ENCODE peak calls at places on chromosomes 16 and 17, in seven cellular contexts. One of them, this sample, is unnamed.

GRCh38 chr17:67293251-67294203 is 48.5 kb upstream of the HELZ start:
- DNase-seq in PC-3: peak
- DNase-seq in AG09309: no peak
- DNase-seq in AG04450: no peak
- DNase-seq in prostate gland: peak
- DNase-seq in NCI-H2227 treated with DMSO at 0.1 percent for 48 hours: no peak
- DNase-seq in activated T-helper 1 cell treated with anti-CD3 and anti-CD28 coated beads, Interleukin-2, amount 50 U/mL, for 16 hours: peak
- DNase-seq in this sample: peak

GRCh38 chr17:17054636-17055035 is 12.4 kb downstream of the MPRIP start:
- DNase-seq in activated T-helper 1 cell treated with anti-CD3 and anti-CD28 coated beads, Interleukin-2, amount 50 U/mL, for 16 hours: no peak
- DNase-seq in AG09309: no peak
- DNase-seq in AG04450: no peak
- DNase-seq in NCI-H2227 treated with DMSO at 0.1 percent for 48 hours: no peak
- DNase-seq in PC-3: no peak
- DNase-seq in prostate gland: no peak
- DNase-seq in this sample: peak

GRCh38 chr17:76034433-76035185 is 7.5 kb upstream of the EVPL start:
- DNase-seq in AG04450: no peak
- DNase-seq in NCI-H2227 treated with DMSO at 0.1 percent for 48 hours: no peak
- DNase-seq in AG09309: no peak
- DNase-seq in activated T-helper 1 cell treated with anti-CD3 and anti-CD28 coated beads, Interleukin-2, amount 50 U/mL, for 16 hours: no peak
- DNase-seq in PC-3: no peak
- DNase-seq in prostate gland: no peak
- DNase-seq in this sample: no peak

GRCh38 chr16:66928702-66929388 is 3.5 kb upstream of the RRAD start:
- DNase-seq in AG04450: no peak
- DNase-seq in AG09309: no peak
- DNase-seq in prostate gland: no peak
- DNase-seq in activated T-helper 1 cell treated with anti-CD3 and anti-CD28 coated beads, Interleukin-2, amount 50 U/mL, for 16 hours: no peak
- DNase-seq in PC-3: no peak
- DNase-seq in NCI-H2227 treated with DMSO at 0.1 percent for 48 hours: no peak
- DNase-seq in this sample: no peak

GRCh38 chr17:17877548-17878358 is 41.0 kb upstream of the SREBF1 start:
- DNase-seq in PC-3: no peak
- DNase-seq in activated T-helper 1 cell treated with anti-CD3 and anti-CD28 coated beads, Interleukin-2, amount 50 U/mL, for 16 hours: no peak
- DNase-seq in AG09309: peak
- DNase-seq in prostate gland: peak
- DNase-seq in NCI-H2227 treated with DMSO at 0.1 percent for 48 hours: peak
- DNase-seq in AG04450: peak
- DNase-seq in this sample: peak

GRCh38 chr16:50006954-50007353 is 18.1 kb upstream of the CNEP1R1 start:
- DNase-seq in NCI-H2227 treated with DMSO at 0.1 percent for 48 hours: no peak
- DNase-seq in AG04450: no peak
- DNase-seq in activated T-helper 1 cell treated with anti-CD3 and anti-CD28 coated beads, Interleukin-2, amount 50 U/mL, for 16 hours: no peak
- DNase-seq in AG09309: no peak
- DNase-seq in PC-3: no peak
- DNase-seq in prostate gland: no peak
- DNase-seq in this sample: no peak

GRCh38 chr16:21167929-21168602 is 9.6 kb downstream of the LDAF1 start:
- DNase-seq in prostate gland: no peak
- DNase-seq in NCI-H2227 treated with DMSO at 0.1 percent for 48 hours: no peak
- DNase-seq in AG09309: no peak
- DNase-seq in PC-3: no peak
- DNase-seq in AG04450: no peak
- DNase-seq in activated T-helper 1 cell treated with anti-CD3 and anti-CD28 coated beads, Interleukin-2, amount 50 U/mL, for 16 hours: no peak
- DNase-seq in this sample: no peak

GRCh38 chr16:81181013-81181720 is 57.3 kb upstream of the BCO1 start:
- DNase-seq in NCI-H2227 treated with DMSO at 0.1 percent for 48 hours: no peak
- DNase-seq in prostate gland: peak
- DNase-seq in activated T-helper 1 cell treated with anti-CD3 and anti-CD28 coated beads, Interleukin-2, amount 50 U/mL, for 16 hours: no peak
- DNase-seq in PC-3: peak
- DNase-seq in AG04450: peak
- DNase-seq in AG09309: peak
- DNase-seq in this sample: peak

GRCh38 chr17:55264273-55264639 is 504 bp upstream of the HLF start:
- DNase-seq in PC-3: no peak
- DNase-seq in prostate gland: no peak
- DNase-seq in activated T-helper 1 cell treated with anti-CD3 and anti-CD28 coated beads, Interleukin-2, amount 50 U/mL, for 16 hours: no peak
- DNase-seq in NCI-H2227 treated with DMSO at 0.1 percent for 48 hours: no peak
- DNase-seq in AG09309: no peak
- DNase-seq in AG04450: no peak
- DNase-seq in this sample: no peak

GRCh38 chr17:28725166-28725659 is 820 bp downstream of the TLCD1 start:
- DNase-seq in PC-3: peak
- DNase-seq in AG04450: no peak
- DNase-seq in prostate gland: no peak
- DNase-seq in activated T-helper 1 cell treated with anti-CD3 and anti-CD28 coated beads, Interleukin-2, amount 50 U/mL, for 16 hours: no peak
- DNase-seq in NCI-H2227 treated with DMSO at 0.1 percent for 48 hours: peak
- DNase-seq in AG09309: no peak
- DNase-seq in this sample: no peak

GRCh38 chr16:81410643-81411235 is 33.9 kb upstream of the CMIP start:
- DNase-seq in PC-3: no peak
- DNase-seq in AG09309: no peak
- DNase-seq in NCI-H2227 treated with DMSO at 0.1 percent for 48 hours: no peak
- DNase-seq in prostate gland: no peak
- DNase-seq in activated T-helper 1 cell treated with anti-CD3 and anti-CD28 coated beads, Interleukin-2, amount 50 U/mL, for 16 hours: no peak
- DNase-seq in AG04450: no peak
- DNase-seq in this sample: no peak

GRCh38 chr17:63571632-63572310 is 21.5 kb downstream of the DCAF7 start:
- DNase-seq in NCI-H2227 treated with DMSO at 0.1 percent for 48 hours: no peak
- DNase-seq in prostate gland: no peak
- DNase-seq in AG04450: peak
- DNase-seq in AG09309: peak
- DNase-seq in activated T-helper 1 cell treated with anti-CD3 and anti-CD28 coated beads, Interleukin-2, amount 50 U/mL, for 16 hours: no peak
- DNase-seq in PC-3: peak
- DNase-seq in this sample: no peak

GRCh38 chr17:58375811-58376210 is 23.8 kb upstream of the SUPT4H1 start:
- DNase-seq in activated T-helper 1 cell treated with anti-CD3 and anti-CD28 coated beads, Interleukin-2, amount 50 U/mL, for 16 hours: no peak
- DNase-seq in AG09309: no peak
- DNase-seq in AG04450: no peak
- DNase-seq in NCI-H2227 treated with DMSO at 0.1 percent for 48 hours: no peak
- DNase-seq in prostate gland: no peak
- DNase-seq in PC-3: no peak
- DNase-seq in this sample: no peak

GRCh38 chr16:9092963-9093477 is 1.6 kb downstream of the HAPSTR1 start:
- DNase-seq in AG04450: no peak
- DNase-seq in activated T-helper 1 cell treated with anti-CD3 and anti-CD28 coated beads, Interleukin-2, amount 50 U/mL, for 16 hours: peak
- DNase-seq in PC-3: no peak
- DNase-seq in NCI-H2227 treated with DMSO at 0.1 percent for 48 hours: peak
- DNase-seq in AG09309: no peak
- DNase-seq in prostate gland: peak
- DNase-seq in this sample: peak

GRCh38 chr17:47733047-47733413 is at the start of gene TBX21:
- DNase-seq in activated T-helper 1 cell treated with anti-CD3 and anti-CD28 coated beads, Interleukin-2, amount 50 U/mL, for 16 hours: peak
- DNase-seq in prostate gland: peak
- DNase-seq in AG09309: no peak
- DNase-seq in PC-3: no peak
- DNase-seq in AG04450: no peak
- DNase-seq in NCI-H2227 treated with DMSO at 0.1 percent for 48 hours: peak
- DNase-seq in this sample: peak

GRCh38 chr16:49019081-49019633 is 262.5 kb downstream of the CBLN1 start:
- DNase-seq in AG09309: no peak
- DNase-seq in NCI-H2227 treated with DMSO at 0.1 percent for 48 hours: no peak
- DNase-seq in AG04450: no peak
- DNase-seq in prostate gland: no peak
- DNase-seq in PC-3: no peak
- DNase-seq in activated T-helper 1 cell treated with anti-CD3 and anti-CD28 coated beads, Interleukin-2, amount 50 U/mL, for 16 hours: no peak
- DNase-seq in this sample: no peak

GRCh38 chr17:9484789-9485188 is 90.8 kb downstream of the STX8 start:
- DNase-seq in prostate gland: no peak
- DNase-seq in AG09309: no peak
- DNase-seq in AG04450: no peak
- DNase-seq in NCI-H2227 treated with DMSO at 0.1 percent for 48 hours: no peak
- DNase-seq in activated T-helper 1 cell treated with anti-CD3 and anti-CD28 coated beads, Interleukin-2, amount 50 U/mL, for 16 hours: no peak
- DNase-seq in PC-3: no peak
- DNase-seq in this sample: no peak

GRCh38 chr16:24980077-24980793 is 34.9 kb downstream of the ARHGAP17 start:
- DNase-seq in NCI-H2227 treated with DMSO at 0.1 percent for 48 hours: no peak
- DNase-seq in activated T-helper 1 cell treated with anti-CD3 and anti-CD28 coated beads, Interleukin-2, amount 50 U/mL, for 16 hours: no peak
- DNase-seq in PC-3: peak
- DNase-seq in prostate gland: no peak
- DNase-seq in AG09309: no peak
- DNase-seq in AG04450: no peak
- DNase-seq in this sample: no peak

GRCh38 chr17:27218719-27219488 is 75.0 kb upstream of the WSB1 start:
- DNase-seq in AG09309: no peak
- DNase-seq in prostate gland: no peak
- DNase-seq in NCI-H2227 treated with DMSO at 0.1 percent for 48 hours: no peak
- DNase-seq in PC-3: no peak
- DNase-seq in activated T-helper 1 cell treated with anti-CD3 and anti-CD28 coated beads, Interleukin-2, amount 50 U/mL, for 16 hours: no peak
- DNase-seq in AG04450: no peak
- DNase-seq in this sample: no peak

GRCh38 chr17:82257473-82257872 is 16.0 kb downstream of the CSNK1D start:
- DNase-seq in NCI-H2227 treated with DMSO at 0.1 percent for 48 hours: no peak
- DNase-seq in AG09309: no peak
- DNase-seq in PC-3: no peak
- DNase-seq in AG04450: no peak
- DNase-seq in activated T-helper 1 cell treated with anti-CD3 and anti-CD28 coated beads, Interleukin-2, amount 50 U/mL, for 16 hours: no peak
- DNase-seq in prostate gland: no peak
- DNase-seq in this sample: peak

GRCh38 chr16:21598676-21599157 is 660 bp upstream of the METTL9 start:
- DNase-seq in NCI-H2227 treated with DMSO at 0.1 percent for 48 hours: peak
- DNase-seq in AG04450: no peak
- DNase-seq in PC-3: no peak
- DNase-seq in AG09309: no peak
- DNase-seq in prostate gland: peak
- DNase-seq in activated T-helper 1 cell treated with anti-CD3 and anti-CD28 coated beads, Interleukin-2, amount 50 U/mL, for 16 hours: no peak
- DNase-seq in this sample: no peak

This sample was measured in stomach.